ENCODE peak calls at places on chromosome 16, in six cellular contexts. E is thyroid gland, N is SK-N-SH, G is GM23338, M is A549, W is fibroblast of lung. D is an unnamed sample.

GRCh38 chr16:47316686-47317085 is 144.2 kb downstream of the ITFG1 start:
- DNase-seq in E (no peak), N (no peak), G (no peak), M (no peak), W (no peak), D (no peak)

GRCh38 chr16:15652293-15653001 is 2.4 kb downstream of the NDE1 start:
- DNase-seq in E (no peak), N (no peak), G (no peak), M (no peak), W (no peak), D (no peak)

GRCh38 chr16:84599528-84600202 is 18.2 kb downstream of the COTL1 start:
- DNase-seq in E (peak), N (peak), G (peak), M (no peak), W (peak), D (peak)

GRCh38 chr16:6247150-6247549 is 1085.5 kb upstream of the RBFOX1 start:
- DNase-seq in E (no peak), N (no peak), G (no peak), M (no peak), W (no peak), D (no peak)

GRCh38 chr16:51697454-51697853 is 546.4 kb upstream of the SALL1 start:
- DNase-seq in E (no peak), N (no peak), G (no peak), M (no peak), W (peak), D (no peak)

GRCh38 chr16:54313789-54314188 is 27.2 kb upstream of the IRX3 start:
- DNase-seq in E (no peak), N (no peak), G (no peak), M (no peak), W (no peak), D (no peak)

GRCh38 chr16:52552643-52553042 is 5.7 kb upstream of the TOX3 start:
- DNase-seq in E (no peak), N (no peak), G (no peak), M (no peak), W (peak), D (no peak)

GRCh38 chr16:84207869-84208268 is 16.9 kb downstream of the ADAD2 start:
- DNase-seq in E (no peak), N (no peak), G (no peak), M (no peak), W (no peak), D (no peak)

GRCh38 chr16:78611318-78611717 is 511.9 kb downstream of the WWOX start:
- DNase-seq in E (no peak), N (no peak), G (no peak), M (no peak), W (no peak), D (no peak)

GRCh38 chr16:68404736-68405345 is 43.5 kb downstream of the SMPD3 start:
- DNase-seq in E (peak), N (no peak), G (no peak), M (no peak), W (no peak), D (peak)

GRCh38 chr16:23496826-23497542 is 13.3 kb downstream of the GGA2 start:
- DNase-seq in E (peak), N (no peak), G (no peak), M (no peak), W (no peak), D (no peak)

GRCh38 chr16:31869511-31870201 is 4.0 kb upstream of the ZNF267 start:
- DNase-seq in E (no peak), N (no peak), G (peak), M (no peak), W (peak), D (no peak)

GRCh38 chr16:56684926-56685590 is 2.8 kb downstream of the MT1X start:
- DNase-seq in E (peak), N (no peak), G (no peak), M (no peak), W (no peak), D (no peak)

GRCh38 chr16:56625943-56626654 is 518 bp downstream of the MT1E start:
- DNase-seq in E (peak), N (no peak), G (no peak), M (no peak), W (peak), D (no peak)

GRCh38 chr16:19116711-19117449 is 3.1 kb downstream of the ITPRIPL2 start:
- DNase-seq in E (no peak), N (no peak), G (peak), M (no peak), W (peak), D (no peak)

GRCh38 chr16:8756755-8757154 is 40.7 kb downstream of the TMEM186 start:
- DNase-seq in E (no peak), N (no peak), G (no peak), M (no peak), W (no peak), D (no peak)

DNA sequence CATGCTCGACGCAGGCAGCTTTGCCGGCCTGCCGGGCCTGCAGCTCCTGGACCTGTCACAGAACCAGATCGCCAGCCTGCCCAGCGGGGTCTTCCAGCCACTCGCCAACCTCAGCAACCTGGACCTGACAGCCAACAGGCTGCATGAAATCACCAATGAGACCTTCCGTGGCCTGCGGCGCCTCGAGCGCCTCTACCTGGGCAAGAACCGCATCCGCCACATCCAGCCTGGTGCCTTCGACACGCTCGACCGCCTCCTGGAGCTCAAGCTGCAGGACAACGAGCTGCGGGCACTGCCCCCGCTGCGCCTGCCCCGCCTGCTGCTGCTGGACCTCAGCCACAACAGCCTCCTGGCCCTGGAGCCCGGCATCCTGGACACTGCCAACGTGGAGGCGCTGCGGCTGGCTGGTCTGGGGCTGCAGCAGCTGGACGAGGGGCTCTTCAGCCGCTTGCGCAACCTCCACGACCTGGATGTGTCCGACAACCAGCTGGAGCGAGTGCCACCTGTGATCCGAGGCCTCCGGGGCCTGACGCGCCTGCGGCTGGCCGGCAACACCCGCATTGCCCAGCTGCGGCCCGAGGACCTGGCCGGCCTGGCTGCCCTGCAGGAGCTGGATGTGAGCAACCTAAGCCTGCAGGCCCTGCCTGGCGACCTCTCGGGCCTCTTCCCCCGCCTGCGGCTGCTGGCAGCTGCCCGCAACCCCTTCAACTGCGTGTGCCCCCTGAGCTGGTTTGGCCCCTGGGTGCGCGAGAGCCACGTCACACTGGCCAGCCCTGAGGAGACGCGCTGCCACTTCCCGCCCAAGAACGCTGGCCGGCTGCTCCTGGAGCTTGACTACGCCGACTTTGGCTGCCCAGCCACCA is 9.7 kb downstream of the VASN start:
- DNase-seq in E (peak), N (no peak), G (no peak), M (no peak), W (no peak), D (no peak)
- H3K27ac ChIP-seq in E (peak), N (no peak), G (no peak), M (no peak), W (no peak), D (no peak)

DNA sequence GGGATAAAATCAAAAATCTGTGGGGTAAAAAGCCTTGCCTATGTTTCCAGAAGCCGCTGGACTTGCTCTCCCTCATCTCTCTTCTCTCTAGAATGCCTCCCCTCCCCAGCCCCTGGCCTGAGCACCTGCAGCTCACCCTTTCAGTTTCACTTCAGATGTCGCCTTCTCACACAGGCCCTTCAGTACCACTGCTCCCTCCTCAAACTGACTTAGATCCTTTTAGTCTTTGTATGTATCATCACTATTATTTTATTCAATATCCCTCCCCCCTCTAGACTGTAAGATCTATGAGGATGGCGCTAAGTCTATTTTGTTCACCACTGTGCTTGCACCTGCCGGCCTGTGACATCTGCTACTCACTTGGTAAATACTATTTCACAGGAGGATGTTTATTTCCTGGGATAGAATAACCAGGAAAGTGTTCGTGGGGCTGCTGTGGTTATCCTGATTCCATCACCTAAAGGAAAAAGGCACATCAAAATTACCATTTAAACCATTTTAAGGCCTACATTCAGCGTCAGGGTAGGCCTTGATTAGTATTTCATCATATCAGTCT is 122.3 kb downstream of the MRTFB start:
- DNase-seq in E (peak), N (no peak), G (peak), M (no peak), W (no peak), D (peak)
- H3K4me3 ChIP-seq in E (peak), N (no peak), G (no peak), M (no peak), W (no peak), D (no peak)

GRCh38 chr16:25065899-25066298 is 45.6 kb upstream of the LCMT1 start:
- DNase-seq in E (no peak), N (peak), G (peak), M (no peak), W (no peak), D (no peak)
- H3K27ac ChIP-seq in E (no peak), N (no peak), G (peak), M (no peak), W (no peak), D (no peak)

DNA sequence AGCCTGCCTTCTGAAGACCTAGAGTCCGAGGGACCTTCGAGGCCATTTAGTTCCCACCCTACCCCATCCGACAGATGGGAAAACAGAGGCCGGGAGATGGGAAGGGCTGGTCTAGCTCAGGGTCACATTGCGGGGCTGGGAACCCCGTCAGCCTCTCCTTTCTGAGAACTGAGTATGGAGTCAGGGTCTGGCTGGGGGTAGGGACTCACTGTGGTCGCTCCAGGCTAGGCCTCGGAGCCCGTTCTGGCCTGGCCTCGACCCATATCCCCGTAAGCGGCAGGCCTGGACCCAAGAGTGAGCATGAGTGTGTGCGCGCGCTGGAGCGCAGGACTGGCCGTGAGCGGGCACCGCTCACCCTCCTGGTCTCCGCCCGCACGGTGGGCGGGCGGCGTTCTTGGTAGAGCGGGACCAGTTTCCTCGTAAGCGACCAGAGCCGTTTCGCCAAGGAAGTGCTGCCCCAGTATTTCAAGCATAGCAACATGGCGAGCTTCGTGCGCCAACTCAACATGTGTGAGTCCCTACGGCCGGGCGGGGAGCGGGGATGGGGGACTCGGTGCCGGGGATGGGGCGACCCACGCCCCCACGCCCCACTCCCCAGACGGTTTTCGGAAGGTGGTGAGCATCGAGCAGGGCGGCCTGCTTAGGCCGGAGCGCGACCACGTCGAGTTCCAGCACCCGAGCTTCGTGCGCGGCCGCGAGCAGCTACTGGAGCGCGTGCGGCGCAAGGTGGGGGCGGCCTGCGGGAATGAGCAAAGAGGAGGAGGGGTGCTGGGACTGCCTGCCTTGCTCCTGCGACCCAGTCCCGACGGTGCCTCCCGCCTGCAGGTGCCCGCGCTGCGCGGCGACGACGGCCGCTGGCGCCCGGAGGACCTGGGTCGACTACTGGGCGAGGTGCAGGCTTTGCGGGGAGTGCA is 833 bp downstream of the HSF4 start:
- DNase-seq in E (peak), N (no peak), G (peak), M (no peak), W (peak), D (no peak)
- H3K4me3 ChIP-seq in E (peak), N (no peak), G (peak), M (no peak), W (peak), D (peak)

GRCh38 chr16:11260596-11260966 is 4.6 kb upstream of the SOCS1 start:
- DNase-seq in E (no peak), N (no peak), G (peak), M (no peak), W (no peak), D (no peak)
- H3K27ac ChIP-seq in E (no peak), N (no peak), G (no peak), M (no peak), W (no peak), D (no peak)

DNA sequence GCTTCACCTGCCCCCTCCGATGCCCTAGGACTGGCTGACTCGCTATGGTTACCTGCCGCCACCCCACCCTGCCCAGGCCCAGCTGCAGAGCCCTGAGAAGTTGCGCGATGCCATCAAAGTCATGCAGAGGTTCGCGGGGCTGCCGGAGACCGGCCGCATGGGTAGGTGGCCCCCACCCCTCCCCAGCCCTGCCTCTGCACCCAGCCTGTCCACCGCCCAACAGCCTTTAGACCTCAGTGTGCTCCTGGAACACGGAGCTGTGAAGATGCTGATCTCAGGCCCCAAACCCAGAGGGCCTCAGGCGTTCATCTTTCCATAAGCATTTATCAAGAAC is 993 bp downstream of the MMP25 start:
- DNase-seq in E (no peak), N (no peak), G (peak), M (no peak), W (no peak), D (no peak)
- H3K4me3 ChIP-seq in E (no peak), N (no peak), G (peak), M (no peak), W (no peak), D (no peak)

GRCh38 chr16:20332411-20332810 is 5.1 kb upstream of the GP2 start:
- DNase-seq in E (no peak), N (no peak), G (no peak), M (no peak), W (no peak), D (no peak)

GRCh38 chr16:20331635-20332034 is 4.3 kb upstream of the GP2 start:
- DNase-seq in E (no peak), N (no peak), G (no peak), M (no peak), W (no peak), D (no peak)

GRCh38 chr16:20333120-20333519 is 5.8 kb upstream of the GP2 start:
- DNase-seq in E (no peak), N (no peak), G (no peak), M (no peak), W (no peak), D (no peak)

GRCh38 chr16:20336955-20337354 is 9.6 kb upstream of the GP2 start:
- DNase-seq in E (no peak), N (no peak), G (peak), M (no peak), W (no peak), D (no peak)

GRCh38 chr16:20334396-20334795 is 7.1 kb upstream of the GP2 start:
- DNase-seq in E (no peak), N (no peak), G (no peak), M (no peak), W (no peak), D (no peak)
- H3K27ac ChIP-seq in E (no peak), N (no peak), G (no peak), M (no peak), W (no peak), D (no peak)

GRCh38 chr16:29745126-29745852 is 501 bp downstream of the C16orf54 start:
- DNase-seq in E (no peak), N (no peak), G (peak), M (no peak), W (no peak), D (no peak)
- H3K4me3 ChIP-seq in E (peak), N (no peak), G (no peak), M (no peak), W (no peak), D (peak)

GRCh38 chr16:70805787-70806186 is 4.8 kb upstream of the VAC14 start:
- DNase-seq in E (no peak), N (no peak), G (no peak), M (no peak), W (peak), D (no peak)

GRCh38 chr16:70803354-70803753 is 2.4 kb upstream of the VAC14 start:
- DNase-seq in E (no peak), N (no peak), G (no peak), M (no peak), W (no peak), D (no peak)

GRCh38 chr16:70804729-70805169 is 3.8 kb upstream of the VAC14 start:
- DNase-seq in E (no peak), N (no peak), G (no peak), M (no peak), W (no peak), D (no peak)

GRCh38 chr16:70804153-70804728 is 3.3 kb upstream of the VAC14 start:
- DNase-seq in E (no peak), N (no peak), G (no peak), M (no peak), W (peak), D (no peak)

GRCh38 chr16:70805380-70805779 is 4.4 kb upstream of the VAC14 start:
- DNase-seq in E (no peak), N (no peak), G (peak), M (no peak), W (no peak), D (no peak)
- H3K27ac ChIP-seq in E (no peak), N (peak), G (no peak), M (no peak), W (peak), D (no peak)

D was measured in stomach.